ENCODE peak calls at places on chromosome 3, in six cellular contexts. T is effector CD4-positive, alpha-beta T cell; O is NCI-H2081; G is heart right ventricle; J is stimulated activated CD4-positive, alpha-beta T cell treated with anti-CD3 and anti-CD28 coated beads, Interleukin-1b, Interleukin-23, amount 100 ng/mL, for 24 hours; H is hepatic stellate cell. R is an unnamed sample.

GRCh38 chr3:122912772-122913538 is 114.6 kb downstream of the SEMA5B start:
- DNase-seq in J (no peak), H (no peak), G (no peak), O (no peak), T (no peak), R (no peak)

GRCh38 chr3:182970811-182971418 is 9.4 kb downstream of the DCUN1D1 start:
- DNase-seq in G (no peak), H (no peak), T (no peak), O (no peak), J (no peak), R (no peak)

GRCh38 chr3:56119575-56120349 is 348.5 kb downstream of the ERC2 start:
- DNase-seq in T (no peak), H (no peak), G (peak), J (no peak), O (no peak), R (no peak)

GRCh38 chr3:170058127-170058526 is 20.3 kb downstream of the GPR160 start:
- DNase-seq in T (no peak), G (no peak), J (no peak), O (no peak), H (no peak), R (peak)

GRCh38 chr3:156149781-156150375 is 29.5 kb downstream of the KCNAB1 start:
- DNase-seq in H (no peak), T (no peak), G (no peak), J (no peak), O (no peak), R (no peak)

GRCh38 chr3:77906102-77906709 is 866.3 kb downstream of the ROBO2 start:
- DNase-seq in J (no peak), H (no peak), T (no peak), G (no peak), O (no peak), R (no peak)

GRCh38 chr3:113084777-113085176 is 94.0 kb downstream of the GTPBP8 start:
- DNase-seq in J (no peak), H (no peak), G (peak), T (no peak), O (no peak), R (no peak)

GRCh38 chr3:133256787-133257483 is 142.9 kb upstream of the BFSP2 start:
- DNase-seq in T (no peak), O (no peak), H (no peak), G (no peak), J (no peak), R (no peak)

GRCh38 chr3:196268270-196269163 is 19.0 kb downstream of the PCYT1A start:
- DNase-seq in J (no peak), H (no peak), T (no peak), G (no peak), O (peak), R (no peak)

GRCh38 chr3:82078246-82078645 is 316.8 kb upstream of the GBE1 start:
- DNase-seq in J (no peak), H (no peak), T (no peak), G (no peak), O (no peak), R (no peak)

GRCh38 chr3:197444793-197445403 is 110.9 kb downstream of the BDH1 start:
- DNase-seq in G (no peak), H (no peak), T (no peak), J (no peak), O (no peak), R (no peak)

GRCh38 chr3:27633224-27633545 is 88.9 kb downstream of the EOMES start:
- DNase-seq in T (no peak), G (no peak), O (peak), J (no peak), H (no peak), R (no peak)

GRCh38 chr3:87227835-87228144 is 681 bp downstream of the CHMP2B start:
- DNase-seq in O (no peak), H (no peak), J (no peak), T (no peak), G (no peak), R (peak)

GRCh38 chr3:49649576-49649975 is 24.6 kb upstream of the APEH start:
- DNase-seq in O (no peak), H (no peak), J (no peak), G (no peak), T (no peak), R (no peak)

GRCh38 chr3:171984883-171985282 is 54.5 kb upstream of the FNDC3B start:
- DNase-seq in G (no peak), T (no peak), H (no peak), J (no peak), O (no peak), R (no peak)

GRCh38 chr3:182702216-182702615 is 91.1 kb upstream of the ATP11B start:
- DNase-seq in T (no peak), O (peak), J (no peak), H (no peak), G (no peak), R (no peak)

GRCh38 chr3:194688207-194688711 is 2.6 kb downstream of the FAM43A start:
- DNase-seq in J (no peak), G (peak), O (no peak), T (no peak), H (no peak), R (peak)

GRCh38 chr3:126711361-126711760 is 7.3 kb downstream of the CHCHD6 start:
- DNase-seq in J (no peak), O (no peak), T (no peak), G (no peak), H (peak), R (no peak)

R was measured in germinal center.